ENCODE peak calls at places on chromosome 21, in seven cellular contexts. L, R, D, X, B, K and V are unnamed samples.

GRCh38 chr21:38993561-38993960 is 187.8 kb downstream of the ETS2 start:
- DNase-seq in L (peak), R (peak), D (no peak), X (peak), B (peak), K (peak), V (no peak)

GRCh38 chr21:34883501-34884271 is 165.4 kb downstream of the RUNX1 start:
- DNase-seq in L (no peak), R (peak), D (no peak), X (no peak), B (no peak), K (no peak), V (no peak)

GRCh38 chr21:39738566-39738965 is 6.4 kb upstream of the IGSF5 start:
- DNase-seq in L (no peak), R (no peak), D (no peak), X (no peak), B (no peak), K (no peak), V (no peak)

GRCh38 chr21:34967509-34968289 is 81.4 kb downstream of the RUNX1 start:
- DNase-seq in L (no peak), R (peak), D (no peak), X (no peak), B (no peak), K (no peak), V (no peak)

GRCh38 chr21:18340387-18340942 is 63.1 kb downstream of the TMPRSS15 start:
- DNase-seq in L (no peak), R (peak), D (no peak), X (no peak), B (no peak), K (no peak), V (no peak)

GRCh38 chr21:40334159-40334558 is 466.9 kb downstream of the PCP4 start:
- DNase-seq in L (no peak), R (no peak), D (no peak), X (no peak), B (no peak), K (no peak), V (no peak)

GRCh38 chr21:35045539-35046222 is 3.4 kb downstream of the RUNX1 start:
- DNase-seq in L (no peak), R (no peak), D (no peak), X (no peak), B (no peak), K (no peak), V (peak)

GRCh38 chr21:35020446-35020845 is 28.7 kb downstream of the RUNX1 start:
- DNase-seq in L (no peak), R (no peak), D (no peak), X (no peak), B (no peak), K (no peak), V (no peak)

GRCh38 chr21:31660134-31660565 is 657 bp downstream of the SOD1 start:
- DNase-seq in L (no peak), R (peak), D (no peak), X (no peak), B (peak), K (no peak), V (peak)

GRCh38 chr21:34688145-34688544 is 19.4 kb downstream of the CLIC6 start:
- DNase-seq in L (no peak), R (no peak), D (no peak), X (no peak), B (no peak), K (no peak), V (no peak)

GRCh38 chr21:14862794-14863720 is 201.7 kb downstream of the NRIP1 start:
- DNase-seq in L (no peak), R (peak), D (no peak), X (no peak), B (no peak), K (no peak), V (no peak)

GRCh38 chr21:30193201-30193600 is 22.7 kb downstream of the CLDN8 start:
- DNase-seq in L (no peak), R (no peak), D (no peak), X (no peak), B (no peak), K (no peak), V (no peak)

GRCh38 chr21:34707876-34708325 is 39.1 kb downstream of the CLIC6 start:
- DNase-seq in L (no peak), R (no peak), D (no peak), X (no peak), B (no peak), K (no peak), V (peak)

GRCh38 chr21:29718081-29718815 is 221.5 kb downstream of the GRIK1 start:
- DNase-seq in L (no peak), R (peak), D (no peak), X (peak), B (no peak), K (no peak), V (no peak)

GRCh38 chr21:35619184-35619583 is 441.1 kb downstream of the SETD4 start:
- DNase-seq in L (no peak), R (peak), D (no peak), X (peak), B (no peak), K (no peak), V (no peak)

GRCh38 chr21:38759286-38759872 is 46.4 kb upstream of the ETS2 start:
- DNase-seq in L (no peak), R (peak), D (no peak), X (no peak), B (no peak), K (no peak), V (no peak)

GRCh38 chr21:10463156-10463555 is 58.2 kb upstream of the TPTE start:
- DNase-seq in L (no peak), R (no peak), D (no peak), X (no peak), B (no peak), K (no peak), V (no peak)

GRCh38 chr21:46151989-46152938 is 3.1 kb downstream of the FTCD start:
- DNase-seq in L (peak), R (no peak), D (peak), X (no peak), B (no peak), K (no peak), V (peak)
- H3K4me3 ChIP-seq in L (no peak), R (no peak), D (no peak), X (no peak), B (no peak), K (no peak), V (no peak)

DNA sequence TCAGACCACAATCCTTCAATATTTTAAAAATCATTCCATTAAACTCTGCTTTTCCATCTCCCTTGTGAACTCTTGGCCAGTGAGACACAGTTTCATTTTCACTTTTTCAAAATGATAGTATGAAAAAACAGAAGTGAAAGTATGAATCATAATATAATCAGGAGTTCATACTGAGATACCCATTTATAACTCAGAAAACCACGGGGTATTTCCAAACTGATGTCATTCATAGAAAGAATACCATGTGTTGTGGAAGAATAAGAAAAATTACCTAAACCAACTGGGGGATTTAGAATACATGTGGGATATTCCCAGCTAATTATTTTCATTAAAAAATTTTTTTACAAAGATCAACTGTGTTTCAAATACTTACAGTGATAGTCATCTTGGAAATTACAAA is 149.9 kb downstream of the MRPL39 start:
- DNase-seq in L (no peak), R (peak), D (no peak), X (peak), B (no peak), K (peak), V (peak)
- H3K4me3 ChIP-seq in L (no peak), R (peak), D (no peak), X (no peak), B (no peak), K (peak), V (no peak)

GRCh38 chr21:36684957-36685714 is 13.8 kb upstream of the SIM2 start:
- DNase-seq in L (peak), R (no peak), D (no peak), X (no peak), B (no peak), K (no peak), V (no peak)
- H3K4me3 ChIP-seq in L (no peak), R (no peak), D (no peak), X (no peak), B (no peak), K (no peak), V (no peak)

DNA sequence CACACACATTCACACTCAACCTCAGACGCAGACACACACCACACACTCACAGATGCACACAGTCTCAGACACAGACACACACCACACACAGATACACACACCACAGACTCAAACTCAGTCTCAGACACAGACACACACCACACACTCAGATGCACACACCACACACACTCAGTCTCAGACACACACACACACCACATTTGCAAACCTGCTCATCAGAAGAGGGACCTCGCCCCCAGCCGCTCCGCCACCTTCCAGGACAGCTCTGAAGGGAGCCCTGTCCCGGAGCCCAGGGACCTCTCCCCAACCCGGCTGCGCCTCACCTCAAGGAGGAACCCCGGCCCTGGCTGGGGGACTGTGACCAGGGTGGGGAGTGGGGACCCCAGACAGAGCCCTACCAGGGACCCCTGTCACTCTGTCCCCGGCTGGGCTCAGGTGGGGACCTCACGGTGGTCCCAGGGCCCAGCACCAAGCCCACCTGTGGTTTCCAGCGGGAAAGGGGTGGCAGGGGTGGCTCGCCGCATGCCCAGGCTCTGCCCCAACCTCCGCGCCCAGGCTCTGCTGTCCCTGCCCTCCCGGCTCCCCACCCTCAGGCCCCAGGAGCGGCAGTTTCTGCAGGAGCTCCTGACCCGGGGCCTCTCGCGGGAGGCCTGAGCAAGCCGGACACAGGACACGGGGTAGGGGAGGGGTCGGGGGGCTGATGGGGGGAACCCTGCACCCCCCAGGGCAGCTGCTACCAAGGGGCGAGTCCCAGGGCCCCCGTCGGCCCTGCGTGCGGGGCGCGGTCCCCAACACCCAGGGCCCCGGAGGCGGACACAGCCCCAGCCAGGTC is 701 bp upstream of the COL6A2 start:
- DNase-seq in L (peak), R (no peak), D (peak), X (no peak), B (no peak), K (no peak), V (no peak)
- H3K4me3 ChIP-seq in L (peak), R (peak), D (no peak), X (peak), B (peak), K (peak), V (no peak)

GRCh38 chr21:16279658-16280581 is 550.1 kb downstream of the USP25 start:
- DNase-seq in L (no peak), R (no peak), D (no peak), X (peak), B (no peak), K (peak), V (no peak)
- H3K4me3 ChIP-seq in L (peak), R (no peak), D (no peak), X (peak), B (no peak), K (peak), V (no peak)

DNA sequence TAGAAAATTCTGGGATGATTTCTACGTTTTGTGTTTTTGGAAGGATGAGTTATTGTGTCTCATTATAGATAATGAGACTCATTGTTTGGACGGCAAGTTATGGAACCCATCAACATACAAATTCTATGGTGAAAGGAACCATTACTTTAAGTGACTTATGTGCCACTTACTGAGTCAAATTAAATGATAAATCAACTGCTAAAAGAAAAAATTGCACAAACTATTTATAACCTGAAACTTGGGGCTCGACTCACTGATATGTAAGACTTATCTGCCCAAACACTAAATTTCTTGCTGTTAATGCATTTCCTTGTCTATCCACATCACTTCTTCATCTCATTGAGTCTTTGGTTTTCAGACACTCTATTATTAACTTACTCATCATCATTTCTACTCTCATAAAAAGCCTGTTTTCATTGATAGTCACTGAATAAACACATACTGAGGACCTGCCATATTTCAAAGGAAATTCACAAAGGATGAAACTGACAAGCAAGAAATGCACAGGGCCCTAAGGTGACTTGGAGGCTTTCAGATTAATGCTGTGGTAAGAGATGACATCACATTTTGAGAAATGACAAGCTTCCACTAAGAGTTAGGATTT is 872.7 kb upstream of the ADAMTS5 start:
- DNase-seq in L (no peak), R (peak), D (no peak), X (no peak), B (no peak), K (no peak), V (no peak)
- H3K4me3 ChIP-seq in L (no peak), R (no peak), D (no peak), X (no peak), B (no peak), K (no peak), V (no peak)

DNA sequence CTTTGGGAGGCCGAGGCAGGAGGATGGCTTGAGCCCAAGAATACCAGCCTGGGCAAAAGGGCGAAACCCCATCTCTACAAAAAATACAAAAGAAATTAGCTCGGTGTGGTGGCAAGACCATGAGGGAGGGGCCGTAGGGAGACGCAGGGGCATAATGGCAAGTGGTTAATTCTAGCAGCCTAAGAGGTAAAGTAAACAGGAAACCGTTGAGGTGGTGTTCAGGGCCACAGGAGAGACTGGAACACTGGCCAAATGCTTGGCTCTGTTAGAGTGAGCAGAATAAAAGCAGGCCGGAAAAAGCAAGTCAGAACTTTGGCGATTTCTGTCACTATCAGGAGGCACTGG is 89.2 kb downstream of the RIPK4 start:
- DNase-seq in L (no peak), R (peak), D (no peak), X (peak), B (peak), K (no peak), V (no peak)
- H3K4me3 ChIP-seq in L (no peak), R (peak), D (no peak), X (peak), B (no peak), K (no peak), V (no peak)

GRCh38 chr21:44813149-44813548 is 4.7 kb downstream of the SUMO3 start:
- DNase-seq in L (no peak), R (no peak), D (no peak), X (no peak), B (no peak), K (no peak), V (no peak)
- H3K4me3 ChIP-seq in L (no peak), R (no peak), D (no peak), X (no peak), B (no peak), K (no peak), V (no peak)